ENCODE peak calls at places on chromosomes 7 and 10, in ten cellular contexts. Z, R, E, N, M, C, H, L, Q and J are unnamed samples.

GRCh38 chr7:134741901-134742635 is 37.4 kb upstream of the CALD1 start:
- DNase-seq in L (no peak), N (peak; percentile 98), R (peak; percentile 42), E (no peak), M (no peak), Z (peak; percentile 55), H (no peak), C (no peak), Q (no peak), J (no peak)

GRCh38 chr7:56007891-56008290 is 43.4 kb downstream of the PSPH start:
- DNase-seq in H (no peak), Z (no peak), R (no peak), N (no peak), C (no peak), E (no peak), Q (no peak), L (no peak), M (no peak), J (no peak)

GRCh38 chr10:38025283-38025682 is 14.8 kb downstream of the ZNF33A start:
- DNase-seq in L (no peak), E (no peak), Z (no peak), R (no peak), C (no peak), N (no peak), Q (no peak), H (no peak), M (no peak), J (no peak)

GRCh38 chr10:30748152-30748845 is 118.7 kb upstream of the LYZL2 start:
- DNase-seq in L (no peak), C (no peak), N (no peak), Q (no peak), M (no peak), Z (no peak), H (peak; percentile 52), E (no peak), R (no peak), J (no peak)

GRCh38 chr10:132292287-132292971 is 15.3 kb downstream of the STK32C start:
- DNase-seq in C (peak; percentile 23), Z (no peak), E (no peak), L (no peak), M (no peak), Q (no peak), R (no peak), N (no peak), H (no peak), J (no peak)

GRCh38 chr10:133099571-133099970 is 11.8 kb downstream of the ADGRA1 start:
- DNase-seq in L (no peak), N (no peak), Q (no peak), E (no peak), C (no peak), H (no peak), Z (no peak), R (no peak), M (no peak), J (no peak)

GRCh38 chr7:427506-428103 is 92.0 kb downstream of the PDGFA start:
- DNase-seq in Z (no peak), L (no peak), H (no peak), N (no peak), R (no peak), C (no peak), Q (no peak), M (no peak), E (no peak), J (no peak)

GRCh38 chr7:148060724-148061123 is 529.8 kb upstream of the C7orf33 start:
- DNase-seq in Z (no peak), C (no peak), H (no peak), Q (no peak), M (no peak), R (no peak), N (no peak), L (no peak), E (no peak), J (no peak)

GRCh38 chr7:95132500-95132899 is 191.8 kb downstream of the PON1 start:
- DNase-seq in N (no peak), Q (no peak), E (no peak), H (no peak), Z (no peak), M (no peak), R (no peak), L (no peak), C (no peak), J (no peak)

GRCh38 chr7:108613147-108613948 is 43.7 kb downstream of the DNAJB9 start:
- DNase-seq in L (peak; percentile 7), R (peak; percentile 31), E (no peak), M (no peak), C (no peak), H (peak; percentile 35), Z (peak; percentile 58), Q (no peak), N (peak; percentile 55), J (no peak)

GRCh38 chr10:114545071-114545470 is 113.0 kb downstream of the ABLIM1 start:
- DNase-seq in Q (no peak), L (no peak), E (no peak), R (no peak), Z (no peak), N (no peak), M (no peak), C (no peak), H (no peak), J (no peak)

GRCh38 chr10:50992972-50993766 is 81.1 kb upstream of the PRKG1 start:
- DNase-seq in R (peak; percentile 53), Z (peak; percentile 94), E (no peak), H (peak; percentile 7), C (peak; percentile 56), M (no peak), L (no peak), Q (no peak), N (peak; percentile 9), J (no peak)

GRCh38 chr10:46547331-46547880 is 9.1 kb downstream of the GPRIN2 start:
- DNase-seq in M (no peak), C (no peak), Q (no peak), H (peak; percentile 32), Z (no peak), R (no peak), N (no peak), E (peak; percentile 47), L (no peak), J (no peak)

GRCh38 chr10:83410570-83410969 is 728.7 kb upstream of the GHITM start:
- DNase-seq in Z (no peak), C (no peak), Q (no peak), H (no peak), M (no peak), R (no peak), E (no peak), L (no peak), N (no peak), J (no peak)

GRCh38 chr7:7943951-7944350 is 24.6 kb upstream of the GLCCI1 start:
- DNase-seq in R (no peak), L (no peak), C (no peak), Z (no peak), E (no peak), Q (no peak), N (no peak), H (no peak), M (no peak), J (peak; percentile 5)

GRCh38 chr7:2824678-2825461 is 19.2 kb downstream of the GNA12 start:
- DNase-seq in H (no peak), Z (no peak), M (no peak), L (no peak), E (no peak), N (peak; percentile 73), R (no peak), Q (no peak), C (no peak), J (no peak)

GRCh38 chr10:966466-967235 is 21.6 kb upstream of the GTPBP4 start:
- DNase-seq in M (no peak), L (no peak), E (no peak), Z (no peak), R (no peak), C (no peak), H (no peak), Q (no peak), N (no peak), J (no peak)

GRCh38 chr7:83469076-83469475 is 179.9 kb downstream of the SEMA3E start:
- DNase-seq in R (peak; percentile 36), H (no peak), Z (peak; percentile 58), E (no peak), L (no peak), N (no peak), Q (no peak), C (no peak), M (no peak), J (no peak)

GRCh38 chr10:87641065-87641464 is 18.6 kb upstream of the PAPSS2 start:
- DNase-seq in H (no peak), N (no peak), M (no peak), Z (no peak), L (no peak), R (no peak), E (no peak), Q (no peak), C (no peak), J (no peak)

GRCh38 chr7:3338161-3338560 is 37.1 kb downstream of the SDK1 start:
- DNase-seq in N (no peak), M (no peak), L (no peak), H (no peak), Q (no peak), Z (peak; percentile 45), C (no peak), R (no peak), E (no peak), J (no peak)

GRCh38 chr10:123864923-123865322 is 26.7 kb downstream of the CPXM2 start:
- DNase-seq in Q (no peak), M (no peak), N (no peak), H (no peak), Z (no peak), E (no peak), L (no peak), R (no peak), C (no peak), J (no peak)

GRCh38 chr10:8586504-8586903 is 532.0 kb downstream of the GATA3 start:
- DNase-seq in M (no peak), R (no peak), N (no peak), H (no peak), Q (no peak), C (no peak), E (no peak), L (no peak), Z (no peak), J (no peak)

GRCh38 chr10:45440511-45441062 is 66.6 kb downstream of the ALOX5 start:
- DNase-seq in E (peak; percentile 36), R (no peak), L (no peak), N (no peak), M (no peak), C (no peak), H (no peak), Z (no peak), Q (no peak), J (no peak)

GRCh38 chr10:118405933-118406332 is 63.8 kb upstream of the FAM204A start:
- DNase-seq in C (no peak), H (no peak), L (no peak), Z (peak; percentile 3), E (no peak), Q (no peak), M (no peak), N (peak; percentile 65), R (no peak), J (no peak)

GRCh38 chr7:88357794-88358533 is 51.3 kb upstream of the STEAP4 start:
- DNase-seq in E (no peak), L (no peak), R (no peak), N (no peak), Q (no peak), H (peak; percentile 9), M (no peak), Z (peak; percentile 45), C (no peak), J (no peak)

GRCh38 chr7:143518521-143518920 is 40.8 kb downstream of the TAS2R41 start:
- DNase-seq in M (no peak), Q (no peak), R (no peak), Z (no peak), H (no peak), N (peak; percentile 13), E (no peak), L (no peak), C (no peak), J (no peak)

GRCh38 chr10:6091630-6092029 is 2.8 kb downstream of the RBM17 start:
- DNase-seq in H (no peak), Z (no peak), C (no peak), M (no peak), L (no peak), N (peak; percentile 60), E (no peak), Q (no peak), R (peak; percentile 15), J (no peak)

GRCh38 chr10:12541446-12542067 is 192.2 kb downstream of the CAMK1D start:
- DNase-seq in H (no peak), C (no peak), Q (no peak), N (no peak), Z (no peak), E (no peak), R (no peak), L (no peak), M (no peak), J (no peak)